ENCODE peak calls at places on chromosomes 16 and 17, in eight cellular contexts. Y is naive thymus-derived CD4-positive, alpha-beta T cell; B is NCI-H2107; F is bronchial epithelial cell; Z is effector CD4-positive, alpha-beta T cell; P is NCI-H2029; H is kidney glomerular epithelial cell; M is H7. K is an unnamed sample.

GRCh38 chr17:42782402-42783061 is 2.1 kb downstream of the WNK4 start:
- DNase-seq in Y (no peak), B (no peak), F (no peak), Z (no peak), P (no peak), H (no peak), M (peak), K (no peak)

GRCh38 chr16:86722970-86723369 is 144.6 kb downstream of the FOXL1 start:
- DNase-seq in Y (no peak), B (no peak), F (no peak), Z (no peak), P (no peak), H (no peak), M (no peak), K (no peak)

GRCh38 chr17:40516581-40517285 is 15.3 kb upstream of the TNS4 start:
- DNase-seq in Y (peak), B (no peak), F (peak), Z (peak), P (no peak), H (no peak), M (no peak), K (no peak)

GRCh38 chr17:72393553-72393952 is 272.7 kb downstream of the SOX9 start:
- DNase-seq in Y (no peak), B (no peak), F (peak), Z (no peak), P (no peak), H (peak), M (no peak), K (no peak)

GRCh38 chr17:83149761-83150251 is 70.4 kb downstream of the METRNL start:
- DNase-seq in Y (no peak), B (no peak), F (no peak), Z (no peak), P (no peak), H (no peak), M (no peak), K (no peak)

GRCh38 chr17:82859431-82860403 is 19.9 kb upstream of the ZNF750 start:
- DNase-seq in Y (peak), B (no peak), F (peak), Z (peak), P (no peak), H (peak), M (peak), K (no peak)

GRCh38 chr17:64661981-64662773 is at the start of gene SMURF2:
- DNase-seq in Y (peak), B (peak), F (peak), Z (peak), P (peak), H (peak), M (peak), K (no peak)

GRCh38 chr16:9801651-9802050 is 380.6 kb downstream of the GRIN2A start:
- DNase-seq in Y (no peak), B (no peak), F (no peak), Z (no peak), P (no peak), H (no peak), M (no peak), K (no peak)

GRCh38 chr16:9607512-9608230 is 516.2 kb downstream of the HAPSTR1 start:
- DNase-seq in Y (no peak), B (no peak), F (peak), Z (no peak), P (no peak), H (no peak), M (no peak), K (no peak)

K was measured in keratinocyte.